ENCODE peak calls at places on chromosomes 2 and 18, in four cellular contexts. H is esophagus muscularis mucosa, M is right cardiac atrium, O is OCI-LY7. L is an unnamed sample.

GRCh38 chr2:180979935-180980184 is 545 bp upstream of the UBE2E3 start:
- DNase-seq in H (no peak), M (no peak), O (no peak), L (no peak)

GRCh38 chr2:224584111-224584764 is 925 bp downstream of the CUL3 start:
- DNase-seq in O (peak; percentile 69), H (no peak), M (peak; percentile 57), L (no peak)

GRCh38 chr2:159788218-159788617 is 9.8 kb downstream of the CD302 start:
- DNase-seq in O (no peak), H (no peak), M (no peak), L (no peak)

GRCh38 chr2:67532325-67532724 is 135.2 kb downstream of the ETAA1 start:
- DNase-seq in M (no peak), O (no peak), H (no peak), L (no peak)

GRCh38 chr2:165469417-165469816 is at the start of gene CSRNP3:
- DNase-seq in O (no peak), H (no peak), M (peak; percentile 52), L (no peak)

GRCh38 chr2:37645363-37645762 is 26.1 kb downstream of the CDC42EP3 start:
- DNase-seq in M (no peak), O (no peak), H (no peak), L (no peak)

GRCh38 chr2:224345492-224345891 is 56.4 kb downstream of the FAM124B start:
- DNase-seq in M (no peak), H (peak; percentile 79), O (no peak), L (no peak)

GRCh38 chr2:177889812-177890460 is 182.6 kb downstream of the PDE11A start:
- DNase-seq in M (no peak), H (no peak), O (no peak), L (no peak)

GRCh38 chr2:151111599-151112278 is 149.9 kb downstream of the RBM43 start:
- DNase-seq in M (no peak), O (no peak), H (no peak), L (no peak)

GRCh38 chr18:29154758-29155725 is 978.1 kb upstream of the CDH2 start:
- DNase-seq in H (no peak), O (no peak), M (no peak), L (no peak)

GRCh38 chr2:191951832-191952231 is 104.9 kb upstream of the CAVIN2 start:
- DNase-seq in O (no peak), H (no peak), M (peak; percentile 40), L (no peak)

GRCh38 chr2:181742908-181743722 is 62.8 kb upstream of the NEUROD1 start:
- DNase-seq in O (peak; percentile 46), M (no peak), H (no peak), L (no peak)

DNA sequence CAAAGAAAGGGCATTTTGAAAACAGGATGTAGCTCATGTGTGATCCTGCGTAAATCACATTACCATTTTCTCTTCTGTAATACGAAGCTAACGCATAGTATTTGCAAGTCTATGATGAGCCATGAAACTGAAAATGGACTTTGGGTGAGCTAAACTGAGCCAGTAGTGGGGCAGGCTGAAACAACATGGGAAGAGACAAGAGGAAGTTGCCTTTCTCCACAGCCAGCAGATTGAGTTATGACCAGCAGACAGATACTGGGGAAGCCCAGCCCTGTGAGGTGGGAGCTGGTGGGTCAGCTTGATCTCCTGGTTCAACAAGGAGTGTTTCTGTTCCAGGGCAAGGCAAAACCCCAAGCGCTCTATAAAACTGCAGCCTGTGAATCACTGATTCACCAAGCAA is 11.8 kb downstream of the CYRIA start:
- DNase-seq in M (no peak), H (no peak), O (no peak), L (no peak)
- H3K4me1 ChIP-seq in M (peaks cover 18% of the 10 kb centered on the region), H (peaks cover 77% of the 10 kb centered on the region), O (peaks cover 93% of the 10 kb centered on the region), L (peaks cover 97% of the 10 kb centered on the region)

GRCh38 chr18:59674534-59674933 is 22.7 kb downstream of the CCBE1 start:
- DNase-seq in M (no peak), O (no peak), H (no peak), L (no peak)

GRCh38 chr18:59672125-59672769 is 25.0 kb downstream of the CCBE1 start:
- DNase-seq in H (no peak), M (no peak), O (no peak), L (no peak)

GRCh38 chr18:59667488-59667887 is 29.7 kb downstream of the CCBE1 start:
- DNase-seq in O (no peak), M (no peak), H (no peak), L (no peak)

GRCh38 chr18:59671533-59671932 is 25.7 kb downstream of the CCBE1 start:
- DNase-seq in O (no peak), M (no peak), H (no peak), L (no peak)

DNA sequence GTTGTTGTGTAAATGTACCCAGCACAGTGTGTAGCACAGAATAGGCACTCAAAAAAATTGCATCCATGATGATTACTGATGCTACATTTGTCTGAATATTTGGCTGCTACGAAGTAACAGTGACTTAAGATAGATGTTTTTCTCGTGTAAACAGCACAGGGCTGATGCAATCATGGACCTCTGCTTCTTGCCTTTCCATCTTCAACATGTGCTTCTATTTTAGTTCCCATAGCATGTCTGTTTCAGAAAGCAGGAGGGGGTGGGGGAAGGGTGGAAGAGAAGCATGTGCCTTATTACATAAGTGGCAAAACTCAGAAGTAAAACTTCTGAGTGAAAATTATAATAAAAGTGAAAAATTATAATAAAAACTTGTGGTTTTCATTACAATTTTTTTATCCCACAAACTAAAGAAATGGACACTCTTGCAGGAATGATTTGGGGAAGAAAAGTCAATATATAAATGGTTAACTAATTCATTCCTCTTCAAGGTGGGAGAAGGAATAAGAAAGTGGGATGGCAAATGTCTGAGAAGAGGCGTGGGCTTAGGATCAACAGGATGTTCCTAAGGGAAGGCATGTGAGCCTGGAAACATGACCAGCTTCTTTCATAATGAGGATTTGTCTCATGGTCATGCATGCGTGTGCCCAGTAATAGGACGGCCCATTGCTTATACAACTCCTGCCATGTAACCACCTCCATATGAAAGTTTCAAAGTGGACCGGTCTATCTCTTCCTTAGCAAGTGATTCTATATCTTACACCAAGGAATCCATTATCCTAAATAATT is 27.2 kb downstream of the CCBE1 start:
- DNase-seq in M (no peak), O (no peak), H (no peak), L (no peak)
- H3K27ac ChIP-seq in M (no peak overlapping the region), O (no peak overlapping the region), H (no peak overlapping the region), L (peak overlapping the region; percentile 64)

GRCh38 chr2:149399934-149400615 is 69.7 kb downstream of the LYPD6 start:
- DNase-seq in M (no peak), H (no peak), O (no peak), L (no peak)
- H3K4me1 ChIP-seq in M (no peaks in the 10 kb centered on the region), H (no peaks in the 10 kb centered on the region), O (no peaks in the 10 kb centered on the region), L (no peaks in the 10 kb centered on the region)

GRCh38 chr2:189486237-189486770 is 45.0 kb downstream of the WDR75 start:
- DNase-seq in H (no peak), O (no peak), M (no peak), L (no peak)
- H3K27ac ChIP-seq in H (no peak overlapping the region), O (no peak overlapping the region), M (no peak overlapping the region), L (no peak overlapping the region)